ENCODE peak calls at places on chromosomes 3 and 15, in six cellular contexts. S is K562, X is upper lobe of left lung, O is A549, V is GM12878, N is HepG2. Q is an unnamed sample.

GRCh38 chr3:37372669-37373068 is 198.3 kb upstream of the LRRFIP2 start:
- ATAC-seq in N (no peak), O (no peak), S (no peak), X (no peak), V (no peak), Q (no peak)

GRCh38 chr3:535566-536416 is 339.2 kb downstream of the CHL1 start:
- ATAC-seq in S (peak; percentile 53), V (no peak), O (no peak), X (no peak), N (no peak), Q (peak; percentile 90)

GRCh38 chr3:60423556-60423955 is 827.7 kb downstream of the FHIT start:
- ATAC-seq in V (no peak), X (no peak), N (no peak), S (no peak), O (no peak), Q (no peak)

GRCh38 chr15:90364251-90364650 is 12.2 kb downstream of the ZNF774 start:
- ATAC-seq in N (no peak), S (no peak), O (no peak), V (no peak), X (no peak), Q (no peak)

GRCh38 chr3:133077688-133078087 is 39.5 kb downstream of the TMEM108 start:
- ATAC-seq in X (no peak), S (no peak), N (no peak), V (no peak), O (no peak), Q (no peak)

GRCh38 chr3:137970914-137971831 is 38.8 kb upstream of the CLDN18 start:
- ATAC-seq in X (peak; percentile 93), S (peak; percentile 97), O (peak; percentile 100), V (peak; percentile 99), N (peak; percentile 100), Q (peak; percentile 74)

GRCh38 chr3:94081880-94082279 is 19.0 kb downstream of the NSUN3 start:
- ATAC-seq in X (no peak), S (no peak), O (no peak), V (no peak), N (no peak), Q (no peak)

GRCh38 chr3:30681276-30682211 is 75.1 kb downstream of the TGFBR2 start:
- ATAC-seq in X (peak; percentile 83), O (peak; percentile 24), V (no peak), S (no peak), N (peak; percentile 10), Q (peak; percentile 77)

GRCh38 chr3:171044828-171045793 is 18.6 kb upstream of the SLC2A2 start:
- ATAC-seq in O (peak; percentile 85), S (no peak), N (peak; percentile 95), V (no peak), X (no peak), Q (peak; percentile 53)

GRCh38 chr15:24068102-24068501 is 381.0 kb upstream of the NDN start:
- ATAC-seq in X (no peak), N (peak; percentile 52), O (no peak), V (no peak), S (no peak), Q (no peak)

GRCh38 chr15:35254052-35254451 is 169.0 kb upstream of the NANOGP8 start:
- ATAC-seq in S (no peak), X (no peak), N (no peak), V (no peak), O (no peak), Q (no peak)

GRCh38 chr15:85980946-85981345 is 98.7 kb upstream of the AGBL1 start:
- ATAC-seq in X (no peak), V (no peak), N (no peak), O (no peak), S (no peak), Q (no peak)

GRCh38 chr3:178146406-178146831 is 389.8 kb upstream of the KCNMB2 start:
- ATAC-seq in N (no peak), O (no peak), V (no peak), S (no peak), X (no peak), Q (no peak)

GRCh38 chr3:114498779-114499370 is 205.0 kb downstream of the TIGIT start:
- ATAC-seq in S (peak; percentile 94), X (no peak), O (peak; percentile 95), N (no peak), V (no peak), Q (no peak)

GRCh38 chr3:156388469-156389150 is 166.3 kb downstream of the SSR3 start:
- ATAC-seq in V (peak; percentile 37), N (no peak), S (no peak), X (no peak), O (no peak), Q (peak; percentile 13)

GRCh38 chr3:187963677-187964385 is 190.1 kb upstream of the LPP start:
- ATAC-seq in X (peak; percentile 61), O (peak; percentile 51), V (peak; percentile 45), S (no peak), N (peak; percentile 39), Q (peak; percentile 74)

GRCh38 chr3:187964759-187965158 is 189.2 kb upstream of the LPP start:
- ATAC-seq in V (no peak), X (no peak), O (no peak), N (no peak), S (no peak), Q (no peak)

GRCh38 chr3:187961366-187961765 is 192.6 kb upstream of the LPP start:
- ATAC-seq in N (no peak), S (no peak), X (no peak), O (no peak), V (no peak), Q (no peak)

GRCh38 chr3:187960820-187961219 is 193.1 kb upstream of the LPP start:
- ATAC-seq in S (no peak), O (no peak), X (no peak), V (no peak), N (no peak), Q (no peak)

DNA sequence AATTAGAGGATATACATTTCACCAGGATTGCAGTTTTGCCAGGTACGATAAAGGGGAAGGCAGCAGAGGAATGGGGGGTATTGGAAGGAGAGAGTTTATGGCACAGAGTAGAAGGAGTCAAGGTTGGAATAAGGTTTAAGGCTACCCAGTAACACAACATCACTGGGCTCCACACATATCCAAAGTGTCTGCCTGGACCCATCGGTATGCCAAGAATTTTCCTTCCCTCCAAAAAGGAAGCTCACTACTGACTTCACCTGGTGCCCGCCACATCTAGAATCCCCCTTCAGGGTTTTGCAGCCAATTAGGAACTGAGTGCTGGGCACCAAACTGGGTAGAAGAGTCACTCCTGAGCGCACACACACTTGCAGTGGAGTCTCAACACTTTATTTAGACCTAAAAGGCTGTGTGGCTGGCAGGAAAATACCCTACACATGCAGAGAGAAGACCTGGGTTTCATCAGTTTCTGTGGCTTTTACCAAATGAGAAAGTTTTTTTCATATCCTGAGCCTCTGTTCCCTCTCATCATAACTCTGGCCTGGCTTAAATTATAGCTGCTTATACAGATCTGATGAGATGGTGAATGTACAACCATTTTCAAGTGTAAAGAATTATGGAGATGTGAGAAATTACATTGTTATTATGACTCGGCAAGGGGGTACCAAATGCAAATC is 190.8 kb upstream of the LPP start:
- ATAC-seq in V (peak; percentile 91), X (no peak), O (no peak), S (no peak), N (no peak), Q (no peak)
- H3K4me1 ChIP-seq in V (peaks cover 9% of the 10 kb centered on the region), X (peaks cover 14% of the 10 kb centered on the region), O (peaks cover 28% of the 10 kb centered on the region), S (no peaks in the 10 kb centered on the region), N (peaks cover 38% of the 10 kb centered on the region), Q (peaks cover 5% of the 10 kb centered on the region)

DNA sequence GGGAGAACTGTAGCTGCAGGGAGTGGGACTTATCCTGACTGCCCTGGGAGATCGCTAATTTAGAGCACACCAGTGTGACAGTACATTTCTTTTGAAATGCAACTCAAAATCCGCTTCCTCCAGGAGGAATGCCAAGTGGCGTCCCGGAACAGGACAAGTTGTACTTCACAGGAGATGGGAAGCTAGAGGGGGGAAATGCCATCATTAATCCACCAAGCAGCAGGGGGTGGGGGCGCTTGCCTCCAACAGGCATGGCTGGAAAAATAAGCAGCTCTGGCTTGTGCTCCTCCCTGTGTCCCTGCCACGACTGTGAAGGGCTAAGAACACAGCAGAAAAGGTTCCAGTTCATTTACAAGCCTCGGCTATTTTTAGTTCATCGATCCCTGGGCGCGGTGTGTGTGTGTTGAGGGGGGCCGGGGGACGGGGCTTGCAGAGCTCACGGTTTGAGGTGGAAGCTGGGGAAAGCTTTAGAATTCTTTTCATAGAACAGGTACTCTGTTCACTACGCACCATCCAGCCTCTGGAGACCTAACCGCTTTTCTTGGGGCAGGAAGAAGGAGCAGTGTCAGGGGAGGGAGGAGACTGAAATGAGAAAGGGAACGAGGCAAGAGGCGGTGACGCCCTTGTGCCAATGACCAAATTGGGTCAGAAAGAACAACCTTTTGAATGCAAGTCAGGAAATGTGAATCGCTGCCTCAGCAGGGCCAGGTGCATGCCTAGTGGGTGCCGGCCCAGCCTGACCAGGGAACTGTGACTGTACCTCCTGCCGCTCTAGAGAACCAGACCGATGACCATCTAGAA is 51.8 kb upstream of the DGKG start:
- ATAC-seq in X (peak; percentile 24), S (no peak), V (peak; percentile 89), N (peak; percentile 71), O (peak; percentile 40), Q (peak; percentile 84)
- H3K4me3 ChIP-seq in X (peak overlapping the region; percentile 26), S (no peak overlapping the region), V (peak overlapping the region; percentile 35), N (peak overlapping the region; percentile 35), O (peak overlapping the region; percentile 23), Q (peak overlapping the region; percentile 44)

GRCh38 chr3:3180421-3180820 is 930 bp upstream of the CRBN start:
- ATAC-seq in N (no peak), V (no peak), S (no peak), O (no peak), X (no peak), Q (no peak)

GRCh38 chr3:3178498-3179328 is 778 bp downstream of the CRBN start:
- ATAC-seq in N (no peak), O (peak; percentile 15), S (peak; percentile 7), V (peak; percentile 4), X (no peak), Q (no peak)

GRCh38 chr3:3184876-3185275 is 5.4 kb upstream of the CRBN start:
- ATAC-seq in V (no peak), N (no peak), O (no peak), S (no peak), X (no peak), Q (no peak)

GRCh38 chr3:3177861-3178497 is 1.5 kb downstream of the CRBN start:
- ATAC-seq in X (no peak), O (no peak), V (no peak), S (no peak), N (no peak), Q (no peak)

GRCh38 chr3:3179407-3180094 is at the start of gene CRBN:
- ATAC-seq in V (peak; percentile 99), O (peak; percentile 100), N (peak; percentile 99), X (peak; percentile 99), S (peak; percentile 99), Q (peak; percentile 98)
- TF ChIP-seq EP300 in V (no peak), O (no peak), N (no peak), X (no peak), S (peak; percentile 27), Q (no peak)

GRCh38 chr3:174538116-174538515 is 321.0 kb upstream of the NAALADL2 start:
- ATAC-seq in O (no peak), V (no peak), X (no peak), N (no peak), S (no peak), Q (no peak)

GRCh38 chr3:174540081-174540480 is 319.1 kb upstream of the NAALADL2 start:
- ATAC-seq in X (no peak), V (no peak), S (no peak), N (no peak), O (no peak), Q (no peak)

GRCh38 chr3:174541708-174542107 is 317.4 kb upstream of the NAALADL2 start:
- ATAC-seq in S (no peak), V (no peak), O (no peak), X (no peak), N (no peak), Q (no peak)

GRCh38 chr3:174536319-174536718 is 322.8 kb upstream of the NAALADL2 start:
- ATAC-seq in N (no peak), X (no peak), O (no peak), V (no peak), S (no peak), Q (no peak)

GRCh38 chr3:174540536-174540935 is 318.6 kb upstream of the NAALADL2 start:
- ATAC-seq in X (no peak), V (no peak), S (no peak), N (no peak), O (no peak), Q (no peak)
- H3K4me1 ChIP-seq in X (no peaks in the 10 kb centered on the region), V (no peaks in the 10 kb centered on the region), S (no peaks in the 10 kb centered on the region), N (no peaks in the 10 kb centered on the region), O (no peaks in the 10 kb centered on the region), Q (no peaks in the 10 kb centered on the region)